ENCODE peak calls at places on chromosomes 1 and 21, in five cellular contexts. L, P, Q, X and B are unnamed samples.
A peak's percentile ranks its signal among the peaks of the same experiment; 100 is the strongest.

GRCh38 chr1:25028910-25029599 is 99.0 kb upstream of the RUNX3 start:
- DNase-seq in P (no peak), L (no peak), X (no peak), Q (no peak), B (no peak)

GRCh38 chr1:45971922-45972321 is 160.5 kb downstream of the PIK3R3 start:
- DNase-seq in P (no peak), L (no peak), Q (no peak), X (no peak), B (no peak)

GRCh38 chr1:183472488-183473285 is at the start of gene SMG7:
- DNase-seq in P (peak; percentile 69), Q (peak; percentile 69), L (no peak), X (peak; percentile 49), B (no peak)

GRCh38 chr1:65425697-65426096 is 5.2 kb downstream of the LEPR start:
- DNase-seq in L (no peak), P (peak; percentile 54), X (peak; percentile 94), Q (no peak), B (no peak)

GRCh38 chr1:27296773-27297214 is 25.2 kb upstream of the TMEM222 start:
- DNase-seq in Q (peak; percentile 82), L (peak; percentile 79), X (peak; percentile 68), P (peak; percentile 67), B (peak; percentile 70)

GRCh38 chr1:197915217-197915616 is 2.0 kb upstream of the LHX9 start:
- DNase-seq in P (peak; percentile 67), Q (no peak), L (no peak), X (no peak), B (no peak)

GRCh38 chr1:165697491-165697880 is 876 bp downstream of the ALDH9A1 start:
- DNase-seq in P (no peak), X (peak; percentile 21), Q (no peak), L (no peak), B (no peak)

GRCh38 chr1:45994423-45994822 is 138.0 kb downstream of the PIK3R3 start:
- DNase-seq in L (no peak), Q (no peak), X (no peak), P (peak; percentile 51), B (no peak)

GRCh38 chr1:7678491-7679158 is 92.5 kb upstream of the VAMP3 start:
- DNase-seq in X (no peak), Q (peak; percentile 38), L (no peak), P (no peak), B (no peak)

GRCh38 chr1:18085387-18086074 is 22.1 kb upstream of the IGSF21 start:
- DNase-seq in P (no peak), L (no peak), X (no peak), Q (no peak), B (no peak)

GRCh38 chr1:246324711-246325110 is 182.4 kb downstream of the SMYD3 start:
- DNase-seq in P (peak; percentile 44), L (no peak), Q (peak; percentile 8), X (peak; percentile 59), B (no peak)

GRCh38 chr1:174058639-174059038 is 36.5 kb upstream of the RC3H1 start:
- DNase-seq in L (no peak), Q (no peak), X (no peak), P (peak; percentile 38), B (no peak)

GRCh38 chr1:226378071-226378470 is 29.8 kb downstream of the PARP1 start:
- DNase-seq in Q (no peak), X (peak; percentile 22), L (no peak), P (no peak), B (no peak)

GRCh38 chr21:41966341-41966833 is 12.6 kb upstream of the C2CD2 start:
- DNase-seq in X (peak; percentile 64), Q (no peak), L (peak; percentile 17), P (no peak), B (no peak)

GRCh38 chr1:39981957-39982356 is 27.0 kb downstream of the MFSD2A start:
- DNase-seq in Q (peak; percentile 32), L (no peak), X (peak; percentile 88), P (peak; percentile 69), B (no peak)

GRCh38 chr1:161131721-161132409 is 602 bp downstream of the DEDD start:
- DNase-seq in L (no peak), X (peak; percentile 39), P (peak; percentile 16), Q (peak; percentile 44), B (peak; percentile 21)

GRCh38 chr1:154623358-154623757 is 15.4 kb upstream of the ADAR start:
- DNase-seq in P (no peak), X (no peak), L (no peak), Q (no peak), B (no peak)

GRCh38 chr1:3734602-3735001 is 17.6 kb upstream of the CCDC27 start:
- DNase-seq in L (no peak), X (no peak), Q (no peak), P (no peak), B (no peak)

GRCh38 chr1:59198565-59198964 is 98.3 kb upstream of the FGGY start:
- DNase-seq in Q (peak; percentile 26), X (peak; percentile 60), P (no peak), L (no peak), B (no peak)

GRCh38 chr1:158095737-158096335 is 84.9 kb upstream of the CD1D start:
- DNase-seq in P (peak; percentile 74), Q (peak; percentile 49), X (peak; percentile 60), L (peak; percentile 77), B (no peak)

GRCh38 chr1:33094971-33095604 is 14.1 kb downstream of the AZIN2 start:
- DNase-seq in X (peak; percentile 76), L (no peak), P (peak; percentile 77), Q (peak; percentile 78), B (no peak)

GRCh38 chr1:168243200-168243599 is 17.4 kb downstream of the SFT2D2 start:
- DNase-seq in P (no peak), L (no peak), Q (no peak), X (peak; percentile 37), B (no peak)

GRCh38 chr1:224052767-224053166 is 61.1 kb upstream of the FBXO28 start:
- DNase-seq in X (peak; percentile 77), Q (no peak), L (no peak), P (no peak), B (no peak)

GRCh38 chr1:14710331-14710730 is 111.8 kb downstream of the KAZN start:
- DNase-seq in L (no peak), Q (no peak), X (no peak), P (no peak), B (no peak)

GRCh38 chr21:31293986-31294385 is 50.1 kb downstream of the TIAM1 start:
- DNase-seq in X (peak; percentile 83), P (no peak), L (no peak), Q (peak; percentile 40), B (peak; percentile 66)

GRCh38 chr1:153192697-153193096 is 10.5 kb upstream of the LELP1 start:
- DNase-seq in Q (no peak), X (no peak), L (peak; percentile 24), P (peak; percentile 62), B (no peak)